ENCODE peak calls at places on chromosomes 1 and 21, in seven cellular contexts. C is lung, J is transverse colon, P is breast epithelium, U is upper lobe of right lung, Z is tibial nerve, F is neural progenitor cell. R is an unnamed sample. For H3K4me1, the result is how much of the 10 kb centered on the place peaks cover.

GRCh38 chr1:83129107-83129506 is 869.8 kb downstream of the TTLL7 start:
- DNase-seq in J (no peak), U (no peak), C (no peak), F (no peak), Z (no peak), P (no peak), R (no peak)

GRCh38 chr21:16007933-16008332 is 278.2 kb downstream of the USP25 start:
- DNase-seq in P (no peak), C (no peak), U (no peak), J (no peak), F (no peak), Z (no peak), R (no peak)

GRCh38 chr1:66505671-66506392 is 28.1 kb upstream of the SGIP1 start:
- DNase-seq in F (no peak), U (no peak), P (no peak), Z (no peak), C (no peak), J (no peak), R (no peak)

GRCh38 chr1:158398818-158399502 is at the start of gene OR10T2:
- DNase-seq in P (no peak), F (no peak), U (no peak), C (no peak), J (no peak), Z (no peak), R (no peak)

GRCh38 chr1:55839626-55840025 is 624.5 kb upstream of the USP24 start:
- DNase-seq in C (no peak), P (no peak), Z (no peak), U (no peak), J (no peak), F (no peak), R (no peak)

GRCh38 chr1:42340898-42341297 is 5.9 kb upstream of the FOXJ3 start:
- DNase-seq in J (no peak), Z (no peak), F (peak), U (no peak), P (no peak), C (no peak), R (no peak)

GRCh38 chr1:14945132-14946010 is 208.2 kb upstream of the TMEM51 start:
- DNase-seq in J (peak), F (peak), P (peak), C (peak), Z (no peak), U (peak), R (no peak)

GRCh38 chr1:6612641-6613360 is 730 bp upstream of the PHF13 start:
- DNase-seq in U (peak), J (peak), Z (no peak), C (peak), P (peak), F (peak), R (no peak)

GRCh38 chr1:59333626-59334277 is 36.9 kb downstream of the FGGY start:
- DNase-seq in P (no peak), Z (no peak), U (no peak), F (no peak), J (no peak), C (no peak), R (no peak)

GRCh38 chr1:87941292-87941946 is 612.7 kb downstream of the LMO4 start:
- DNase-seq in J (no peak), C (no peak), U (no peak), F (peak), P (no peak), Z (no peak), R (peak)

GRCh38 chr21:25657140-25657539 is 18.1 kb downstream of the JAM2 start:
- DNase-seq in P (no peak), C (no peak), F (no peak), Z (no peak), J (no peak), U (no peak), R (no peak)

GRCh38 chr1:86758570-86758969 is 54.2 kb downstream of the SH3GLB1 start:
- DNase-seq in J (peak), F (no peak), Z (no peak), C (no peak), P (no peak), U (no peak), R (no peak)

GRCh38 chr1:35324486-35324885 is 56.0 kb downstream of the ZMYM4 start:
- DNase-seq in U (no peak), Z (no peak), J (no peak), C (no peak), F (no peak), P (no peak), R (no peak)

GRCh38 chr1:7185721-7186120 is 400.5 kb downstream of the CAMTA1 start:
- DNase-seq in F (no peak), J (no peak), U (no peak), Z (no peak), P (no peak), C (no peak), R (no peak)

GRCh38 chr1:59393211-59394180 is 96.6 kb downstream of the FGGY start:
- DNase-seq in Z (peak), J (peak), U (no peak), C (peak), F (peak), P (peak), R (no peak)

GRCh38 chr1:150881331-150882070 is 5.1 kb upstream of the ARNT start:
- DNase-seq in U (no peak), P (no peak), C (no peak), Z (no peak), F (no peak), J (no peak), R (no peak)

GRCh38 chr1:59173721-59174120 is 123.2 kb upstream of the FGGY start:
- DNase-seq in U (no peak), F (no peak), J (no peak), C (no peak), P (no peak), Z (no peak), R (no peak)

GRCh38 chr21:36337099-36337509 is 17.1 kb downstream of the MORC3 start:
- DNase-seq in C (no peak), F (no peak), J (no peak), P (no peak), U (no peak), Z (no peak), R (no peak)

GRCh38 chr1:229437443-229437842 is 3.5 kb upstream of the ACTA1 start:
- DNase-seq in J (no peak), Z (no peak), U (no peak), F (no peak), P (no peak), C (no peak), R (no peak)

GRCh38 chr1:170284016-170284415 is 138.3 kb downstream of the NTMT2 start:
- DNase-seq in U (no peak), C (no peak), P (no peak), F (no peak), J (no peak), Z (no peak), R (no peak)

GRCh38 chr1:202965441-202965821 is 1.6 kb downstream of the CYB5R1 start:
- DNase-seq in C (no peak), J (no peak), Z (no peak), P (no peak), U (no peak), F (no peak), R (no peak)

GRCh38 chr21:38494254-38494648 is 4.0 kb downstream of the ERG start:
- DNase-seq in C (no peak), Z (no peak), F (no peak), U (no peak), P (no peak), J (no peak), R (no peak)

GRCh38 chr1:10549919-10550656 is 75.3 kb downstream of the PEX14 start:
- DNase-seq in P (no peak), F (no peak), J (no peak), C (no peak), Z (no peak), U (no peak), R (no peak)

GRCh38 chr1:47582891-47583608 is 145.2 kb downstream of the FOXD2 start:
- DNase-seq in P (no peak), C (no peak), J (no peak), Z (no peak), U (no peak), F (no peak), R (no peak)

GRCh38 chr1:8169364-8170058 is 143.4 kb upstream of the ERRFI1 start:
- DNase-seq in P (peak), F (no peak), U (peak), J (peak), C (peak), Z (peak), R (no peak)

GRCh38 chr1:192846950-192847349 is 38.1 kb downstream of the RGS2 start:
- DNase-seq in J (no peak), F (no peak), U (no peak), C (no peak), P (no peak), Z (no peak), R (no peak)

GRCh38 chr1:40478276-40478675 is 1.2 kb downstream of the ZFP69 start:
- DNase-seq in U (no peak), J (no peak), Z (no peak), P (no peak), C (no peak), F (no peak), R (no peak)

GRCh38 chr1:246219508-246220030 is 287.5 kb downstream of the SMYD3 start:
- DNase-seq in C (no peak), Z (no peak), P (no peak), J (no peak), U (no peak), F (peak), R (peak)

GRCh38 chr21:14495075-14495474 is 51.0 kb downstream of the SAMSN1 start:
- DNase-seq in U (no peak), J (no peak), Z (no peak), C (no peak), P (no peak), F (no peak), R (no peak)

GRCh38 chr1:153651771-153652170 is 6.7 kb upstream of the SNAPIN start:
- DNase-seq in U (no peak), P (no peak), Z (no peak), J (no peak), C (no peak), F (no peak), R (no peak)

GRCh38 chr1:227718932-227719331 is 16.2 kb downstream of the JMJD4 start:
- DNase-seq in J (no peak), C (no peak), P (no peak), F (no peak), U (no peak), Z (no peak), R (no peak)
- H3K4me1 ChIP-seq in J (under half), C (under half), P (under half), F (under half), U (under half), Z (under half), R (under half)

GRCh38 chr1:160623860-160624259 is 23.0 kb downstream of the SLAMF1 start:
- DNase-seq in F (no peak), C (no peak), P (no peak), U (no peak), J (no peak), Z (no peak), R (no peak)
- H3K4me1 ChIP-seq in F (under half), C (under half), P (under half), U (under half), J (under half), Z (under half), R (under half)

DNA sequence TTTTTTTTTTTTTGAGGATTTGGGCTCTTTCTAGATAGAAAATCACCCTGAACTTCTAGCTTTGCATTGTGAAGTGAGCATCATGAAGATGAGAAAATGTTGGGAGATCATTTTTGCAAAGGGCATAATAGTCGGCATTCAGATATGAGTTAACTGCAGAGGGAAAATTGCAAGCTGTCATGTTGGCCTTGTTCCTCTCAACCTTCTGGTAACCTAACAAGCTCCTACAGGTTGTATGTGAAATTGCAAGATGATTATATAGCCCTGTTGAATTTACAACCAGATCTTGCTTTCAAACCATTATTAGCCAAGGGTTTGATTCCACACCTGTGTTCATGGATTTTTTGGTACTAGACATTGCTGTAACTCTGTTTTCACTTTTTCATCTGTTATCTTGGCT is 2.2 kb downstream of the ELOA start:
- DNase-seq in P (no peak), Z (no peak), J (no peak), U (no peak), F (peak), C (no peak), R (no peak)
- H3K4me1 ChIP-seq in P (under half), Z (under half), J (under half), U (under half), F (under half), C (under half), R (under half)

DNA sequence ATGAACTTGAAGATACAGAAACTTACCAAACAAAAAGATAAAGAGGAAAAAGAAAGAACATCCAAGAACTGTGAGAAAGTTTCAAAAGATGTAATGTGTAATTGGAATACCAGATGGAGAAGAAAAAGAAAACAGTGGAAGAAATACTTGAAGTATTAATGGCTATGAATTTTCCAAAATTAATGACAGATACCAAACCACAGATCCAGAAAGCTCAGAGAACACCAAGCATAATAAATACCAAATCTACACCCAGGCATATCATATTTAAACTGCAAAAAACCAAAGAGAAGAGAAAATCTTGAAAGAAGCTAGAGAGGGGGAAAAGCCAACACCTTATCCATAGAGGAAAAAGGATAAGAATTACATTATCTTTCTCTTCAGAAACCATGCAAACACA is 136.4 kb downstream of the CLIC6 start:
- DNase-seq in J (no peak), U (no peak), Z (no peak), C (no peak), P (no peak), F (no peak), R (no peak)
- H3K4me1 ChIP-seq in J (under half), U (under half), Z (under half), C (under half), P (under half), F (under half), R (under half)

GRCh38 chr1:64472805-64473204 is 2.9 kb downstream of the CACHD1 start:
- DNase-seq in U (no peak), C (no peak), Z (no peak), J (no peak), P (no peak), F (peak), R (peak)

GRCh38 chr1:64473367-64473766 is 3.4 kb downstream of the CACHD1 start:
- DNase-seq in P (no peak), F (no peak), J (no peak), U (no peak), Z (no peak), C (no peak), R (no peak)

GRCh38 chr1:64474639-64475038 is 4.7 kb downstream of the CACHD1 start:
- DNase-seq in C (peak), Z (no peak), U (peak), F (no peak), J (peak), P (peak), R (no peak)

GRCh38 chr1:64476251-64476952 is 6.5 kb downstream of the CACHD1 start:
- DNase-seq in C (no peak), F (no peak), U (no peak), P (no peak), J (no peak), Z (no peak), R (no peak)

GRCh38 chr1:64474133-64474532 is 4.2 kb downstream of the CACHD1 start:
- DNase-seq in Z (no peak), F (no peak), P (no peak), J (no peak), C (no peak), U (no peak), R (no peak)
- H3K4me1 ChIP-seq in Z (under half), F (under half), P (under half), J (half or more), C (under half), U (under half), R (under half)

DNA sequence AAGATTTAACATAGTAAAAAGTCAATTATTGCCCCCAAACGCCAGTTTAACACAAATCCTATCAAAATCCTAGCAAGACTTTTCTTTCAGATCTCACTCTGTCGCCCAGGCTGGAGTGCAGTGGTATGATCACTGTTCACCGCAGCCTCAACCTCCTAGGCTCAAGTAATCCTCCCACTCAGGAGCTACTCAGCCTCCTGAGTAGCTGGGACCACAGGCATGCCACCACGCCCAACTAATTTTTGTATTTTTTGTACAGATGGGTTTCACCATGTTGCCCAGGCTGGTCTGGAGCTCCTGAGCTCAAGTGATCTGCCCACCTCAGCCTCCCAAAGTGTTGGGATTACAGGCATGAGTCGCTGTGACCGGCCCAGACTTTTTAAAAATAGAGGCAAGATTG is 4.8 kb downstream of the SNIP1 start:
- DNase-seq in Z (no peak), F (no peak), J (no peak), C (no peak), U (no peak), P (no peak), R (no peak)
- H3K4me1 ChIP-seq in Z (under half), F (under half), J (under half), C (under half), U (under half), P (under half), R (under half)

GRCh38 chr1:89959719-89960118 is 35.2 kb upstream of the ZNF326 start:
- DNase-seq in J (no peak), Z (no peak), P (no peak), C (no peak), F (no peak), U (no peak), R (peak)
- H3K4me1 ChIP-seq in J (under half), Z (under half), P (under half), C (under half), F (under half), U (under half), R (under half)

GRCh38 chr1:183100575-183100974 is 77.4 kb downstream of the LAMC1 start:
- DNase-seq in C (no peak), J (no peak), Z (no peak), P (no peak), F (no peak), U (no peak), R (no peak)

GRCh38 chr1:183098349-183098748 is 75.1 kb downstream of the LAMC1 start:
- DNase-seq in C (no peak), P (no peak), U (no peak), Z (no peak), F (no peak), J (no peak), R (no peak)

GRCh38 chr1:183096889-183097288 is 73.7 kb downstream of the LAMC1 start:
- DNase-seq in J (peak), P (no peak), C (no peak), Z (no peak), U (no peak), F (no peak), R (no peak)

GRCh38 chr1:183096351-183096750 is 73.1 kb downstream of the LAMC1 start:
- DNase-seq in U (no peak), C (no peak), J (no peak), Z (no peak), F (no peak), P (no peak), R (no peak)

DNA sequence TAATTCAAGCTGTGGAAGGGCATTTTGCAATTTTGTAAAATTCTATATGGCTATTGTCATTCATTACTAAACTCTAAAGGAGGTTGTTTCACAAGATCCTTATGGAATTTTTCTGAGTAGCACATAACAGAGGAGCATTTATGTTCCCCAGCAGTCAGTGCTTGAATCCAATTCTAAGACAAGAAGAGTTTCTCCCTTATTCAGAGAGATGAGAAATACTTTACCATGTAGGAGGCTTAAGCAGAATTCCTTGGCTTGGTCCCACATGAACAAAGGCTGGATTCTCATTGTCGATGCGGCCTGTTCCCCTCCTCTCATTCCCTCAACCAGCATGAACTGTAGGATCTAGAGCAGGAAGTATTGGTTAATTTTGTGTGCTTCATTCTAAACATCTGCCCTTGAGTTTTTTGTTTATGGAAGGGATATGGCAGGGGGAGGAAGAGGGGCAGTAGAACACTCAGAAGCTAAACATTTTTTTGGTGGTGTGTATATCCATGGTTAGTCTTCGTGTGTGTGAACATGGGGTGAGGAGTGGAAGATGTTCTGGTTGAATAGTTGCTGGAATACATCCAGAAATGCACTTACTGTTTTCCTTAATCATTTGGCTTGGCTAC is 74.3 kb downstream of the LAMC1 start:
- DNase-seq in J (no peak), F (peak), Z (no peak), C (no peak), P (no peak), U (no peak), R (peak)
- H3K4me1 ChIP-seq in J (half or more), F (under half), Z (half or more), C (under half), P (under half), U (under half), R (under half)

GRCh38 chr1:181104042-181104789 is 15.7 kb downstream of the IER5 start:
- DNase-seq in F (no peak), Z (no peak), P (peak), C (no peak), U (no peak), J (no peak), R (no peak)
- H3K4me1 ChIP-seq in F (half or more), Z (under half), P (under half), C (under half), U (half or more), J (under half), R (under half)

R was measured in NT2/D1.